ENCODE peak calls at places on chromosomes 6 and 20, in six cellular contexts. Z, Q, F, K, G and P are unnamed samples.

GRCh38 chr20:25858495-25859425 is 162.1 kb upstream of the ZNF337 start:
- DNase-seq in F (no peak), K (no peak), Q (no peak), G (no peak), Z (no peak), P (no peak)

GRCh38 chr6:53115741-53116140 is 32.9 kb downstream of the GCM1 start:
- DNase-seq in Z (no peak), K (no peak), G (no peak), F (no peak), Q (no peak), P (no peak)

GRCh38 chr6:133339543-133340384 is 98.6 kb downstream of the EYA4 start:
- DNase-seq in Q (no peak), K (no peak), F (no peak), G (no peak), Z (no peak), P (no peak)

GRCh38 chr6:43297644-43298564 is at the start of gene SLC22A7:
- DNase-seq in F (peak; percentile 61), G (no peak), Z (no peak), K (no peak), Q (no peak), P (no peak)

GRCh38 chr20:63106108-63106764 is 99.5 kb upstream of the BHLHE23 start:
- DNase-seq in Z (no peak), F (peak; percentile 89), K (no peak), G (no peak), Q (no peak), P (peak; percentile 78)

GRCh38 chr6:12355354-12355753 is 65.2 kb downstream of the EDN1 start:
- DNase-seq in G (no peak), Q (no peak), F (no peak), Z (no peak), K (no peak), P (no peak)

GRCh38 chr20:60765821-60766403 is 486.1 kb upstream of the CDH4 start:
- DNase-seq in Q (no peak), K (no peak), Z (no peak), F (no peak), G (no peak), P (no peak)

GRCh38 chr6:16337280-16337975 is 99.0 kb downstream of the GMPR start:
- DNase-seq in Z (no peak), F (peak; percentile 70), G (no peak), Q (no peak), K (peak; percentile 49), P (peak; percentile 75)

GRCh38 chr6:129429953-129430352 is 280.0 kb downstream of the ARHGAP18 start:
- DNase-seq in Z (no peak), G (no peak), F (no peak), Q (no peak), K (no peak), P (no peak)

GRCh38 chr6:154432533-154433476 is 76.2 kb upstream of the IPCEF1 start:
- DNase-seq in Q (no peak), G (no peak), F (no peak), K (no peak), Z (no peak), P (no peak)

GRCh38 chr6:90266845-90267621 is 29.6 kb downstream of the BACH2 start:
- DNase-seq in G (no peak), K (no peak), Q (no peak), Z (no peak), F (no peak), P (no peak)

GRCh38 chr6:167721291-167721690 is 105.4 kb upstream of the AFDN start:
- DNase-seq in G (no peak), K (no peak), Z (no peak), Q (no peak), F (peak; percentile 17), P (no peak)

GRCh38 chr6:165573671-165574070 is 89.4 kb downstream of the PDE10A start:
- DNase-seq in G (no peak), Q (no peak), F (peak; percentile 60), Z (no peak), K (no peak), P (no peak)

GRCh38 chr6:21003780-21004541 is 469.7 kb downstream of the CDKAL1 start:
- DNase-seq in K (no peak), G (peak; percentile 55), Z (no peak), F (no peak), Q (no peak), P (no peak)

GRCh38 chr6:159595173-159595572 is 97.9 kb downstream of the SOD2 start:
- DNase-seq in K (peak; percentile 30), Q (no peak), G (no peak), F (no peak), Z (no peak), P (no peak)

GRCh38 chr6:111711476-111711875 is 105.8 kb upstream of the TRAF3IP2 start:
- DNase-seq in K (no peak), F (peak; percentile 53), G (no peak), Q (peak; percentile 73), Z (no peak), P (peak; percentile 69)

GRCh38 chr6:35061651-35062410 is 79.3 kb downstream of the TCP11 start:
- DNase-seq in F (no peak), G (no peak), K (no peak), Z (no peak), Q (no peak), P (no peak)

GRCh38 chr6:75608304-75608703 is 6.6 kb downstream of the SENP6 start:
- DNase-seq in Q (no peak), G (no peak), Z (no peak), F (no peak), K (no peak), P (no peak)

GRCh38 chr6:170453586-170454511 is 99.3 kb downstream of the PSMB1 start:
- DNase-seq in G (no peak), Z (no peak), K (no peak), Q (no peak), F (no peak), P (no peak)